ENCODE peak calls at places on chromosomes 4 and X, in four cellular contexts. T is stimulated activated CD8-positive, alpha-beta memory T cell treated with anti-CD3 and anti-CD28 coated beads, Interleukin-15, amount 100 ng/mL, for 24 hours; P is NCI-H2029 treated with DMSO at 0.1 percent for 48 hours; Z is mesendoderm. D is an unnamed sample.

GRCh38 chr4:8025668-8026067 is 86.0 kb upstream of the AFAP1 start:
- DNase-seq in T (no peak), P (no peak), Z (no peak), D (no peak)

GRCh38 chr4:7970031-7970946 is 30.6 kb upstream of the AFAP1 start:
- DNase-seq in T (no peak), P (no peak), Z (peak), D (no peak)

GRCh38 chr4:148007303-148007702 is 275.4 kb downstream of the ARHGAP10 start:
- DNase-seq in T (no peak), P (no peak), Z (peak), D (no peak)

GRCh38 chr4:10186228-10187214 is 69.9 kb upstream of the WDR1 start:
- DNase-seq in T (no peak), P (no peak), Z (no peak), D (no peak)

GRCh38 chrX:45758319-45758718 is 557.6 kb upstream of the DIPK2B start:
- DNase-seq in T (no peak), P (no peak), Z (no peak), D (no peak)

GRCh38 chr4:89660851-89661250 is 176.1 kb downstream of the SNCA start:
- DNase-seq in T (no peak), P (no peak), Z (no peak), D (no peak)

GRCh38 chr4:946517-947471 is 14.5 kb downstream of the TMEM175 start:
- DNase-seq in T (no peak), P (no peak), Z (no peak), D (no peak)

GRCh38 chr4:152983774-152984411 is 47.8 kb downstream of the FHDC1 start:
- DNase-seq in T (no peak), P (no peak), Z (peak), D (no peak)

GRCh38 chrX:9019151-9019550 is 14.8 kb downstream of the FAM9B start:
- DNase-seq in T (no peak), P (no peak), Z (no peak), D (no peak)

GRCh38 chr4:186079698-186080097 is 10.7 kb downstream of the TLR3 start:
- DNase-seq in T (no peak), P (no peak), Z (no peak), D (no peak)

D was measured in SHP77 treated with DMSO at 0.1 percent for 48 hours.